ENCODE peak calls at places on chromosomes 3 and 15, in six cellular contexts. F is H1, E is HCT116, M is GM12878, Q is HepG2, D is K562. L is an unnamed sample.

GRCh38 chr3:112644453-112644852 is 3.5 kb upstream of the CCDC80 start:
- DNase-seq in M (no peak), D (no peak), F (no peak), E (no peak), Q (no peak), L (peak; percentile 22)

GRCh38 chr3:37892917-37893595 is 31.4 kb downstream of the CTDSPL start:
- DNase-seq in M (no peak), Q (peak; percentile 85), D (no peak), F (no peak), E (no peak), L (no peak)

GRCh38 chr3:36505393-36505792 is 125.1 kb downstream of the STAC start:
- DNase-seq in Q (no peak), D (no peak), E (no peak), F (no peak), M (no peak), L (no peak)

GRCh38 chr15:78105541-78106241 is 13.3 kb downstream of the SH2D7 start:
- DNase-seq in M (no peak), Q (peak; percentile 35), E (no peak), D (no peak), F (no peak), L (no peak)

GRCh38 chr3:10933958-10934481 is 58.5 kb upstream of the SLC6A1 start:
- DNase-seq in E (no peak), D (no peak), M (no peak), F (no peak), Q (no peak), L (peak; percentile 10)

GRCh38 chr15:59997070-59997701 is 6.9 kb upstream of the FOXB1 start:
- DNase-seq in Q (no peak), E (no peak), F (peak; percentile 82), D (peak; percentile 47), M (no peak), L (peak; percentile 98)

GRCh38 chr3:162879163-162879562 is 1382.6 kb downstream of the OTOL1 start:
- DNase-seq in E (no peak), Q (no peak), F (no peak), M (no peak), D (no peak), L (no peak)

GRCh38 chr3:123319760-123320159 is 118.0 kb downstream of the SEC22A start:
- DNase-seq in F (no peak), M (no peak), Q (no peak), E (no peak), D (no peak), L (peak; percentile 72)

GRCh38 chr15:63948436-63948835 is 97.8 kb downstream of the DAPK2 start:
- DNase-seq in Q (no peak), F (no peak), D (no peak), M (no peak), E (no peak), L (no peak)

GRCh38 chr3:138394156-138394555 is 40.3 kb upstream of the ESYT3 start:
- DNase-seq in Q (no peak), M (no peak), D (no peak), F (no peak), E (no peak), L (no peak)

GRCh38 chr3:29864809-29865208 is 583.9 kb downstream of the RBMS3 start:
- DNase-seq in M (no peak), Q (no peak), D (no peak), F (no peak), E (no peak), L (no peak)

GRCh38 chr3:64291345-64291744 is 66.1 kb upstream of the PRICKLE2 start:
- DNase-seq in D (no peak), Q (no peak), E (no peak), M (no peak), F (no peak), L (no peak)

GRCh38 chr15:101028321-101028720 is 109.2 kb downstream of the LRRK1 start:
- DNase-seq in Q (no peak), E (no peak), F (no peak), D (no peak), M (no peak), L (no peak)

GRCh38 chr15:42190370-42190769 is 17.7 kb downstream of the VPS39 start:
- DNase-seq in F (no peak), Q (no peak), E (no peak), M (no peak), D (no peak), L (no peak)

GRCh38 chr3:48478631-48479555 is 25.1 kb downstream of the SHISA5 start:
- DNase-seq in D (no peak), F (no peak), M (no peak), Q (peak; percentile 23), E (no peak), L (no peak)

GRCh38 chr3:123286308-123287023 is 84.7 kb downstream of the SEC22A start:
- DNase-seq in M (no peak), D (peak; percentile 61), E (peak; percentile 31), Q (peak; percentile 48), F (peak; percentile 34), L (peak; percentile 94)

GRCh38 chr3:31225923-31226322 is 306.8 kb upstream of the STT3B start:
- DNase-seq in F (no peak), E (no peak), M (no peak), D (no peak), Q (no peak), L (no peak)

GRCh38 chr3:14525685-14526631 is 14.2 kb downstream of the GRIP2 start:
- DNase-seq in F (no peak), D (no peak), Q (no peak), M (no peak), E (no peak), L (no peak)

GRCh38 chr3:124676236-124676635 is 54.0 kb upstream of the UMPS start:
- DNase-seq in M (no peak), Q (no peak), F (no peak), D (no peak), E (no peak), L (no peak)

GRCh38 chr3:180036678-180037455 is at the start of gene PEX5L:
- DNase-seq in E (no peak), F (peak; percentile 33), D (no peak), M (no peak), Q (peak; percentile 2), L (peak; percentile 91)

GRCh38 chr3:149820183-149820582 is 7.2 kb downstream of the RNF13 start:
- DNase-seq in F (no peak), E (peak; percentile 35), M (no peak), Q (no peak), D (no peak), L (no peak)

GRCh38 chr3:57538465-57538864 is 5.7 kb downstream of the DNAH12 start:
- DNase-seq in D (no peak), Q (no peak), F (no peak), M (no peak), E (no peak), L (no peak)

GRCh38 chr3:169907476-169907875 is 3.9 kb upstream of the SAMD7 start:
- DNase-seq in F (no peak), D (no peak), Q (no peak), E (no peak), M (no peak), L (no peak)

GRCh38 chr3:169913270-169913780 is 2.0 kb downstream of the SAMD7 start:
- DNase-seq in M (no peak), E (no peak), D (no peak), F (no peak), Q (no peak), L (no peak)

GRCh38 chr3:169911272-169911671 is at the start of gene SAMD7:
- DNase-seq in D (no peak), E (no peak), Q (no peak), F (no peak), M (no peak), L (no peak)

DNA sequence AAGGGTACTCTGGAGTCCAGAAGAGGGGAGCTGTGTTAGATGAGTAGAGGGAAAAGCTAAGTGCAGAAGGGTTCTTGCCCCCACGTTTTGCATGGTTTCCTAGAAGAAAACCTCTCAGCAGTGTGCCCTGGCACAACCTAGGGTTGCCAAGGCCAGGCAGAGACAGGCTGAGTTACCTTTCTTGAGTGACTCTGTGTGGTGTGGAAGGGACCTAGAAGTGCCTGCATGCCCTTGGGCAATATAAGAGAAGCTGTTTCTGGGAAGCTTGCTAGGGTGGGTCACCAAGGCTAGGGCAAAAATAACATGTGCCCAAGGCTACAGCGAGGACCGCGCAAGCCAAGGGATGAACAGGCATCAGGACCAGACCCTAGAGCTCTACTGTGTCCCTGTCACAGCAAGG is 3.4 kb upstream of the SAMD7 start:
- DNase-seq in Q (no peak), D (no peak), F (no peak), E (no peak), M (no peak), L (no peak)
- TF ChIP-seq POLR2AphosphoS5 in Q (no peak), D (no peak), F (no peak), E (no peak), M (no peak), L (no peak)

DNA sequence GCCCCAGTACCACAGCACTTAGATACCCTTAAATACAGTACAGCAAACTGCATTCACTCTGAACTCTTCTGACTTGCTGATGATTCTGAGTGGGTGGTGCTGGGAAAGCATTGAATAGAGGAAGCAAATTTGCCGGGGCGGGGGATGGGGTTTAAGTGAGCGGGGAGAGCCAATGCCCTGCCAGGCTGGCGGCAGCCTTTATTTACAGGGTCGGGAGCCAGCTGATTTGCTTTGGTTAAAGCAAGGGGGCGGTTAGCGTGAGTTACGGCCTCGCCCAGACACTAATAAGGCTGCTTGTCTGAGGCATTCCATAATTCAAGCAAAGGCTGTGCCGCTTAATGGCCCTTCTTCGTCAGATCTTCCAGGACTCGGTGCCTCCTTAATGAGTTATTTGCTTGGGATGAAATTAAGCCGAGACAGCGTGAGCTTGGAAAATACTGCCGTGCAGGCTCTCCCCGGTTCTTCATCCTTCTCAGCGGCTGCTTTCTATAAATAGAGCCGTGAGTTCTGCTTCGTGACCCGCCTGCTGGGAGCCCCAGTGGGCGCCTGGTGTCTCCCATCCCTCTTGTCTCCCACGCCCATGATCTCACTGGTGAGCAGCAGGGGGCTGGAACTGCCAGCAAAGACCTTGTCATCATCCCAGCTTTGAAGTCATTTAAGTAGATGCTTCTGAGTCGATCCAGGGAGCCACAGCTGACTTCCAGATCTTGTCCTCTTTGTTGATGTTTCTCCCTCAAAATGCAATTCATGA is 25.8 kb downstream of the SPSB4 start:
- DNase-seq in M (no peak), Q (no peak), F (no peak), D (no peak), E (no peak), L (peak; percentile 65)
- H2AFZ ChIP-seq in M (no peak overlapping the region), Q (no peak overlapping the region), F (no peak overlapping the region), D (no peak overlapping the region), E (no peak overlapping the region), L (no peak overlapping the region)

DNA sequence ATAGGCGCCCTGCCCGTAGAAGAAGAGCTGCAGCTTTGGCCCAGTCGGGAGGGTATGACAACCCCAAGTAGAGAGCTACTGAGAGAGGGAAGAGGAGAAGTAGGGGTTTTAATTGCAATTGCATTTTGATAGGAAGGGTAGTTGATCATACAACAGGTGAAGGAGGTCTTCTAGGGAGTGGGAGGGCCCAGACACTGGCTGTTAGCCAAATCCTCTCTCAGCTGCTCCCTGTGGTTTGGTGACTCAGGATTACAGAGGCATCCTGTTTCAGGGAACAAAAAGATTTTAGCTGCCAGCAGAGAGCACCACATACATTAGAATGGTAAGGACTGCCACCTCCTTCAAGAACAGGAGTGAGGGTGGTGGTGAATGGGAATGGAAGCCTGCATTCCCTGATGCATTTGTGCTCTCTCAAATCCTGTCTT is 408.9 kb upstream of the THBS1 start:
- DNase-seq in F (peak; percentile 77), D (peak; percentile 17), E (peak; percentile 82), M (peak; percentile 19), Q (peak; percentile 85), L (peak; percentile 94)
- TF ChIP-seq POLR2AphosphoS5 in F (peak; percentile 56), D (no peak), E (no peak), M (no peak), Q (no peak), L (no peak)

DNA sequence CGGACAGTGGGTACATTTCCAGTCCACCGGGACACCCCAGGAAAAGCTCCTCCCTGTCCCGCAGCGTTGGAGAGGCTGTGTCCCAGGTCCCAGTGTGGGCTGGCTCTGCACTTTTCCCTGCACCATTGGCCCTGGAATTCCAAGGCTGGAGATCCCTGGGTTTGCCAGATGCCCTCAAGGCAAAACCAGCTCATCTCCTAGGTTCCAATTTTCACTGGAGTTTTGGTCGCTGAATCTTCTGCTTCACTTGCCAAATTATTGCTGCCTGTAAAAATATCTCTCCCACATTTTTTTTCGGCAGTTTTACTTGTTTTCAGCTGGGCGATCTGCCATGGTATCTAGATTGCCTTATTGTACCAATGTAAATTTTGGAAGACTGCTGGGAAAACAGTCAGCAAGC is 150.8 kb upstream of the ATP10A start:
- DNase-seq in Q (no peak), E (no peak), D (no peak), M (no peak), F (no peak), L (peak; percentile 8)
- H2AFZ ChIP-seq in Q (no peak overlapping the region), E (no peak overlapping the region), D (no peak overlapping the region), M (no peak overlapping the region), F (peak overlapping the region; percentile 70), L (peak overlapping the region; percentile 76)

L was measured in GM23338.